ENCODE peak calls at places on chromosomes 12 and 14, in seven cellular contexts. R, W, D, P, Q, L and H are unnamed samples.

GRCh38 chr12:88299567-88300101 is 157.5 kb downstream of the TMTC3 start:
- DNase-seq in L (no peak), R (no peak), Q (no peak), D (no peak), W (peak; percentile 34), P (peak; percentile 13), H (peak; percentile 16)

GRCh38 chr14:103916636-103917262 is 11.5 kb upstream of the TDRD9 start:
- DNase-seq in D (no peak), P (no peak), R (no peak), L (no peak), W (no peak), Q (no peak), H (no peak)

GRCh38 chr12:4572670-4573069 is 10.7 kb downstream of the DYRK4 start:
- DNase-seq in L (no peak), P (no peak), D (no peak), R (no peak), W (no peak), Q (no peak), H (peak; percentile 35)

GRCh38 chr14:35240233-35240632 is 51.9 kb upstream of the PSMA6 start:
- DNase-seq in L (no peak), D (no peak), W (no peak), Q (no peak), R (no peak), P (no peak), H (no peak)

GRCh38 chr12:16189849-16190248 is 87.6 kb downstream of the SLC15A5 start:
- DNase-seq in P (no peak), L (no peak), Q (no peak), R (no peak), W (no peak), D (no peak), H (peak; percentile 6)

GRCh38 chr12:102539651-102540553 is 59.5 kb upstream of the IGF1 start:
- DNase-seq in L (no peak), Q (no peak), P (no peak), W (no peak), R (peak; percentile 41), D (no peak), H (no peak)

GRCh38 chr14:23182372-23183014 is 967 bp downstream of the SLC7A8 start:
- DNase-seq in R (peak; percentile 85), Q (peak; percentile 87), P (no peak), W (peak; percentile 12), L (peak; percentile 42), D (peak; percentile 62), H (no peak)

GRCh38 chr12:131608740-131609665 is 101.9 kb upstream of the SFSWAP start:
- DNase-seq in L (peak; percentile 74), R (peak; percentile 87), P (peak; percentile 85), W (peak; percentile 43), Q (peak; percentile 95), D (peak; percentile 51), H (peak; percentile 59)

GRCh38 chr14:98219638-98220037 is 1052.4 kb downstream of the BCL11B start:
- DNase-seq in R (no peak), W (no peak), D (no peak), Q (no peak), P (no peak), L (no peak), H (no peak)

GRCh38 chr14:29601559-29602109 is 326.0 kb downstream of the PRKD1 start:
- DNase-seq in L (no peak), W (no peak), Q (no peak), P (no peak), D (no peak), R (no peak), H (no peak)

GRCh38 chr14:22163051-22163450 is 426.0 kb downstream of the DAD1 start:
- DNase-seq in L (no peak), D (no peak), R (no peak), P (no peak), Q (no peak), W (no peak), H (no peak)

GRCh38 chr14:104341532-104342434 is 203.4 kb downstream of the KIF26A start:
- DNase-seq in L (peak; percentile 62), D (peak; percentile 78), W (peak; percentile 88), R (peak; percentile 88), P (peak; percentile 83), Q (peak; percentile 79), H (peak; percentile 54)

GRCh38 chr12:68102163-68102562 is 57.4 kb downstream of the IFNG start:
- DNase-seq in W (no peak), R (no peak), Q (no peak), D (no peak), P (no peak), L (no peak), H (no peak)

GRCh38 chr12:71754461-71755145 is at the start of gene RAB21:
- DNase-seq in Q (peak; percentile 100), L (peak; percentile 99), D (peak; percentile 98), W (peak; percentile 92), P (peak; percentile 96), R (peak; percentile 99), H (peak; percentile 98)

GRCh38 chr12:71756054-71756675 is 1.5 kb downstream of the RAB21 start:
- DNase-seq in L (no peak), D (no peak), W (no peak), Q (no peak), R (no peak), P (no peak), H (no peak)

GRCh38 chr12:71752887-71753286 is 1.8 kb upstream of the RAB21 start:
- DNase-seq in L (no peak), Q (no peak), R (no peak), W (no peak), D (no peak), P (peak; percentile 52), H (peak; percentile 82)

GRCh38 chr12:71759941-71760340 is 5.3 kb downstream of the RAB21 start:
- DNase-seq in Q (no peak), R (no peak), L (no peak), W (no peak), P (no peak), D (no peak), H (no peak)

DNA sequence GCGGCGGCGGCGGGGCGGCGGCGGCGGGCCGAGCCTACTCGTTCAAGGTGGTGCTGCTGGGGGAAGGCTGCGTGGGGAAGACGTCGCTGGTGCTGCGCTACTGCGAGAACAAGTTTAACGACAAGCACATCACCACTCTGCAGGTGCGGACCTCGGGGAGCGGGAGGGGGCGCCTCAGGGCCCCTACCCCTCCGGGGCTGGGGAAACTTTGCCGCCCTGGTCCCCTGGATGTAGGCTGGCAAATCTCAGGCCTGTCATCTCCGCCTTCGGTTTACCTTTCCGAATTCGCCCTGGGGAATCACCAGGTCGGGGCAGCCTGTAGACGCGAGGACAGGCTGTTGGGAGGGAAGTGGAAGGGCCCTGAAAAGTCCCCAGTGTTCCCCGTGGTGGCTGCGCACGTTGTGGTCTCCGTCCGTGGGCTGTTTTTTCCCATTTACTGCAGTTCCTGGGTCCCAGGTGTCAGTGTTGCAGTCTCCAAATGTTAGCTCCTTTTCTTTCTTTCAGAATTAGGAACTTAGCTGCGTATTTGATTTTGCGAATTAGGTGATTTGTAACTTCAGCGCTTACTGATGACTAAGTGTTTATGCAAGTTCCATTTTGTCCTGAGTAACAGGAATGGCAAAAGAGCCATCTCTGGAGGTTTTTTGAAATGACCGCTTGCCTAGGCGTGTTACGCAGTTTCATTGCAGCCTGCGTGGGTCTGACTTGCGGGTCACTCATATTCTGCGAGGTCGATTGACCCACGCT is 656 bp downstream of the RAB21 start:
- DNase-seq in R (peak; percentile 54), L (peak; percentile 48), D (peak; percentile 42), P (no peak), Q (peak; percentile 91), W (no peak), H (peak; percentile 69)
- TF ChIP-seq POLR2A in R (no peak), L (no peak), D (no peak), P (no peak), Q (no peak), W (no peak), H (no peak)

GRCh38 chr14:100236873-100237272 is 2.1 kb upstream of the YY1 start:
- DNase-seq in D (no peak), Q (no peak), P (no peak), R (no peak), L (no peak), W (no peak), H (no peak)

GRCh38 chr14:100237735-100238418 is 1.1 kb upstream of the YY1 start:
- DNase-seq in L (peak; percentile 63), P (no peak), Q (peak; percentile 88), W (no peak), R (peak; percentile 65), D (peak; percentile 55), H (peak; percentile 80)

GRCh38 chr14:100239840-100240724 is 1.1 kb downstream of the YY1 start:
- DNase-seq in R (peak; percentile 86), P (peak; percentile 67), D (peak; percentile 89), W (peak; percentile 68), Q (peak; percentile 97), L (peak; percentile 92), H (peak; percentile 90)

GRCh38 chr14:100239200-100239839 is 376 bp downstream of the YY1 start:
- DNase-seq in L (peak; percentile 59), Q (peak; percentile 89), P (peak; percentile 18), W (no peak), R (no peak), D (no peak), H (peak; percentile 51)

DNA sequence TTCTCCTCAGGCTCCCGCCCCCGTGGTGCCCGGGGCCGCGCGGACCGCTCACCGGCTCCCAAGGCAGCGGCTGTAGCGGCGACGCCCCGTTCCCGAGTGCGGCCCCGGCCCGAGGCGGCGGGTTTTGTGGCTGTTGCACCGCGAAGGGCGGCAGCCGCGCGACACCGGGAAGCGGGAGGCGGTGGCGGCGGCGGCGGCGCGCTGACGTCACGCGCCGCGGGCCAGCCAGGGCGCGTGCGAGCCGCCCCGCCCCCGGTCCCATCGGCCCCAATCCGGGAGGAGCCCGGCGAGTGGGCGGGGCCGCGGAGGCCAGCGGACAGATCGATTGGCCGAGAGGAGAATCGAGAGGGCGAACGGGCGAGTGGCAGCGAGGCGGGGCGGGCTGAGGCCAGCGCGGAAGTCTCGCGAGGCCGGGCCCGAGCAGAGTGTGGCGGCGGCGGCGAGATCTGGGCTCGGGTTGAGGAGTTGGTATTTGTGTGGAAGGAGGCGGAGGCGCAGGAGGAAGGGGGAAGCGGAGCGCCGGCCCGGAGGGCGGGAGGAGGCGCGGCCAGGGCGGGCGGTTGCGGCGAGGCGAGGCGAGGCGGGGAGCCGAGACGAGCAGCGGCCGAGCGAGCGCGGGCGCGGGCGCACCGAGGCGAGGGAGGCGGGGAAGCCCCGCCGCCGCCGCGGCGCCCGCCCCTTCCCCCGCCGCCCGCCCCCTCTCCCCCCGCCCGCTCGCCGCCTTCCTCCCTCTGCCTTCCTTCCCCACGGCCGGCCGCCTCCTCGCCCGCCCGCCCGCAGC is at the start of gene YY1:
- DNase-seq in P (peak; percentile 88), D (peak; percentile 99), R (peak; percentile 98), W (peak; percentile 93), Q (peak; percentile 100), L (peak; percentile 100), H (peak; percentile 100)
- TF ChIP-seq POLR2A in P (peak; percentile 53), D (peak; percentile 78), R (no peak), W (peak; percentile 42), Q (peak; percentile 58), L (peak; percentile 82), H (peak; percentile 84)

DNA sequence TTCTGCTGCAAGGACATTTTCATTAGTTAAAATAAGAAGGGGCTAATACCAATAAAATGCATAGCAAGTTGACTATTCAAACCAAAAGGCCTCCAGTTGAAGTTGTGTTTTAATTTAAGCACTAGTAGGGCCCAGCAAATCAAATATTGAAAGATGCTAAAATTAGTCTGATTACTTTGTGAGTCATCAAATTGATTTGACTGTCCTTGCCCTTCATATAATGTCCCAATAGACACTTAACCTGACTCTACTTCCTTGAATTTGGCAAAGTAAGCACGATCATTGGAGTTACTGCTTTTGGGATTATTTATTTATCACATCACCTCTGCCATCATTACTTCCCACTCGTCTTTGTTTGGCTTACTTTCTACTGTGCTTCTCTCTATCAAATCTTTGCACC is 798.5 kb downstream of the DIO2 start:
- DNase-seq in L (no peak), Q (no peak), W (no peak), D (no peak), P (no peak), R (no peak), H (no peak)
- TF ChIP-seq POLR2A in L (no peak), Q (no peak), W (no peak), D (no peak), P (no peak), R (no peak), H (no peak)

GRCh38 chr12:110124184-110124995 is at the start of gene IFT81:
- DNase-seq in W (peak; percentile 80), R (peak; percentile 96), D (peak; percentile 97), L (peak; percentile 96), P (peak; percentile 99), Q (peak; percentile 99), H (peak; percentile 98)
- TF ChIP-seq POLR2A in W (peak; percentile 20), R (no peak), D (peak; percentile 65), L (peak; percentile 45), P (peak; percentile 63), Q (peak; percentile 10), H (peak; percentile 43)